ENCODE peak calls at places on chromosomes 3 and 15, in five cellular contexts. Q, W, P, H and T are unnamed samples.

GRCh38 chr3:191385101-191385500 is 54.8 kb upstream of the UTS2B start:
- DNase-seq in Q (no peak), W (no peak), P (no peak), H (no peak), T (no peak)

GRCh38 chr15:92121047-92121446 is 267.5 kb downstream of the SLCO3A1 start:
- DNase-seq in Q (no peak), W (no peak), P (no peak), H (no peak), T (no peak)

GRCh38 chr3:173876476-173876875 is 478.9 kb downstream of the NLGN1 start:
- DNase-seq in Q (no peak), W (peak), P (no peak), H (no peak), T (no peak)

GRCh38 chr3:98513136-98513535 is 9.6 kb downstream of the CLDND1 start:
- DNase-seq in Q (no peak), W (peak), P (no peak), H (no peak), T (no peak)

GRCh38 chr3:147797095-147797494 is 387.9 kb downstream of the ZIC1 start:
- DNase-seq in Q (no peak), W (no peak), P (no peak), H (no peak), T (no peak)

GRCh38 chr15:85004551-85004950 is 22.9 kb downstream of the PDE8A start:
- DNase-seq in Q (no peak), W (no peak), P (no peak), H (no peak), T (no peak)

GRCh38 chr15:91887921-91888373 is 34.4 kb downstream of the SLCO3A1 start:
- DNase-seq in Q (no peak), W (no peak), P (peak), H (no peak), T (no peak)

GRCh38 chr3:59006791-59007517 is 42.9 kb downstream of the CFAP20DC start:
- DNase-seq in Q (no peak), W (no peak), P (no peak), H (no peak), T (no peak)

GRCh38 chr3:20154928-20155327 is 31.1 kb downstream of the SGO1 start:
- DNase-seq in Q (no peak), W (no peak), P (no peak), H (no peak), T (no peak)

GRCh38 chr3:177609613-177610012 is 412.3 kb upstream of the TBL1XR1 start:
- DNase-seq in Q (no peak), W (no peak), P (no peak), H (no peak), T (no peak)

GRCh38 chr15:63186065-63186464 is 3.3 kb upstream of the RAB8B start:
- DNase-seq in Q (peak), W (no peak), P (no peak), H (no peak), T (no peak)

GRCh38 chr3:31358473-31359075 is 174.2 kb upstream of the STT3B start:
- DNase-seq in Q (no peak), W (no peak), P (no peak), H (no peak), T (no peak)

GRCh38 chr15:40234783-40235182 is 4.1 kb upstream of the PAK6 start:
- DNase-seq in Q (no peak), W (no peak), P (no peak), H (no peak), T (peak)

GRCh38 chr15:57746752-57747151 is 40.2 kb downstream of the POLR2M start:
- DNase-seq in Q (no peak), W (no peak), P (no peak), H (no peak), T (no peak)

GRCh38 chr15:57741089-57741488 is 34.6 kb downstream of the POLR2M start:
- DNase-seq in Q (no peak), W (no peak), P (no peak), H (no peak), T (no peak)

GRCh38 chr15:57747206-57747605 is 40.7 kb downstream of the POLR2M start:
- DNase-seq in Q (no peak), W (no peak), P (no peak), H (no peak), T (no peak)

GRCh38 chr15:57740048-57740447 is 33.5 kb downstream of the POLR2M start:
- DNase-seq in Q (no peak), W (no peak), P (no peak), H (no peak), T (no peak)

DNA sequence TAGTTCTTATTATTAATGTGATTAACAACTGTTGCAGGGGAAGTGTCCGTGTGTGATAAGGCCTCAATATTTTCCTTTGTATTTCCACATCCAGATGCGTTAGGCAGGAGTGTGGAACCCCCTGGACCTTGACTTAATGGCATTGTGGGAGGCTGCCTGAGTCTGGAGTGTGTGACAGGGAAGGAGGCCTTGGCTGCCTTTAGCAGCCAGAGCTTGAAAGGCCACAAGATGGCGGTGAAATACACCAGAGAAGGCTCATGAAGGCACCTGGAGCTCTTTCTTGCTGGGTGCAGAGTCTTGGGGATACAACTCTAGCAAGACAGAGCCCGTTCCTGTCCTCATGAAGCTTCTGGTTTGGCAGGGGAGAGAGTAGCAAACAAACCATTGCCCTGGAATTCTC is 36.9 kb downstream of the POLR2M start:
- DNase-seq in Q (peak), W (no peak), P (no peak), H (no peak), T (no peak)
- TF ChIP-seq CTCF in Q (peak), W (peak), P (peak), H (peak), T (peak)

GRCh38 chr3:133928903-133929607 is 33.4 kb upstream of the RAB6B start:
- DNase-seq in Q (no peak), W (no peak), P (peak), H (no peak), T (no peak)

GRCh38 chr3:133932009-133932408 is 36.3 kb upstream of the RAB6B start:
- DNase-seq in Q (no peak), W (no peak), P (no peak), H (no peak), T (no peak)

GRCh38 chr3:133928136-133928893 is 32.6 kb upstream of the RAB6B start:
- DNase-seq in Q (no peak), W (no peak), P (peak), H (no peak), T (no peak)

GRCh38 chr3:133931084-133931483 is 35.4 kb upstream of the RAB6B start:
- DNase-seq in Q (no peak), W (no peak), P (peak), H (no peak), T (no peak)

GRCh38 chr3:133930341-133930933 is 34.8 kb upstream of the RAB6B start:
- DNase-seq in Q (peak), W (peak), P (peak), H (no peak), T (peak)
- TF ChIP-seq ZNF274 in Q (no peak), W (no peak), P (no peak), H (no peak), T (no peak)

GRCh38 chr3:50050361-50050760 is 38.4 kb upstream of the RBM5 start:
- DNase-seq in Q (peak), W (no peak), P (no peak), H (no peak), T (no peak)
- TF ChIP-seq ATF3 in Q (no peak), W (no peak), P (no peak), H (no peak), T (no peak)

DNA sequence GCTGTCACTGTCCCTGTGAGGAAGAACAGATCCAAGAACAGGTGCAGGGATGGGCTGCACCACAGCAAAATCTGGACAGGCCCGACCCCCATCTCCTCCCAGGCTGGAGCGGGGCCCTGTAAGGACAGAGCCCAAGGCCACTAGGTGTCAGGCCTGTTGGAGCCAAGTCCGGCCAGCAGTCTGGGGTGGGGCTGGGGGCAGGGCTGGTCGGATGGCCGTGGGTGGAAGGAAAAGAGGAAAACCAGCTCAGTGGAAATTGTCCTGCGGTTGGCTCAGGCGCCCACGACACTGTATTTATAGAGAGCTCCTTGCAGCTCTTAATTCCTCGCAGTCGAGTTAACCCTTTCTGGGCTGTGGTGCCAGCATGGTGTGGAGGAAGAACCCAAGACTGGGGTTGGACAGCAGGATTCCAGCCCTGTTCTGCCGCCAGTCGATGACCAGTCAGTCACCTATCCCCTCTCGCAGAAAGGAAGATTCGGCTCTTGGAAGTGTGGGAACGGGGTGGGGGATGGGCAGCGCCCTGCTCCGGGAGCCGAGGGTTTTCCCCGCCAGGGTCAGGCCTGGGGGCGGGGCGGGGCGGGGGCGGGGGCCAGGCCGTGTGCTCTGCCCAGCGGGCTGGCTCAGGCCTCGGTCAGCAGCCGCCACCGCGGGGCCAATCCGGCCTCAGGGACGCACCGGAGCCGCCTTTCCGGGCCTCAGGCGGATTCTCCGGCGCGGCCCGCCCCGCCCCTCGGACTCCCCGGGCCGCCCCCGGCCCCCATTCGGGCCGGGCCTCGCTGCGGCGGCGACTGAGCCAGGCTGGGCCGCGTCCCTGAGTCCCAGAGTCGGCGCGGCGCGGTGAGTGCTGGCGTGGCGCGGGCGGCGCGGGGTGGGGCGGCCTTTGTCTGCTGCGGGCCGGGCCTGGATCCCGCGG is at the start of gene CD276:
- DNase-seq in Q (peak), W (peak), P (peak), H (no peak), T (peak)
- TF ChIP-seq CTCF in Q (peak), W (peak), P (peak), H (no peak), T (peak)

GRCh38 chr3:176514297-176514696 is 683.0 kb downstream of the TBL1XR1 start:
- DNase-seq in Q (peak), W (peak), P (peak), H (no peak), T (peak)

GRCh38 chr3:176513604-176514003 is 683.7 kb downstream of the TBL1XR1 start:
- DNase-seq in Q (no peak), W (no peak), P (peak), H (no peak), T (no peak)

GRCh38 chr3:176505878-176506621 is 691.2 kb downstream of the TBL1XR1 start:
- DNase-seq in Q (no peak), W (no peak), P (peak), H (no peak), T (no peak)

GRCh38 chr3:176512037-176512436 is 685.2 kb downstream of the TBL1XR1 start:
- DNase-seq in Q (no peak), W (no peak), P (no peak), H (no peak), T (no peak)

GRCh38 chr3:176510097-176510496 is 687.2 kb downstream of the TBL1XR1 start:
- DNase-seq in Q (no peak), W (no peak), P (no peak), H (no peak), T (no peak)
- TF ChIP-seq ZNF274 in Q (no peak), W (no peak), P (no peak), H (no peak), T (no peak)

GRCh38 chr15:25248583-25249235 is 190.1 kb downstream of the UBE3A start:
- DNase-seq in Q (no peak), W (no peak), P (no peak), H (no peak), T (no peak)

GRCh38 chr15:25247418-25248030 is 191.3 kb downstream of the UBE3A start:
- DNase-seq in Q (no peak), W (no peak), P (peak), H (no peak), T (no peak)

GRCh38 chr15:25245801-25246622 is 192.8 kb downstream of the UBE3A start:
- DNase-seq in Q (no peak), W (no peak), P (peak), H (no peak), T (no peak)

GRCh38 chr15:25244731-25245585 is 193.9 kb downstream of the UBE3A start:
- DNase-seq in Q (no peak), W (no peak), P (peak), H (no peak), T (no peak)

DNA sequence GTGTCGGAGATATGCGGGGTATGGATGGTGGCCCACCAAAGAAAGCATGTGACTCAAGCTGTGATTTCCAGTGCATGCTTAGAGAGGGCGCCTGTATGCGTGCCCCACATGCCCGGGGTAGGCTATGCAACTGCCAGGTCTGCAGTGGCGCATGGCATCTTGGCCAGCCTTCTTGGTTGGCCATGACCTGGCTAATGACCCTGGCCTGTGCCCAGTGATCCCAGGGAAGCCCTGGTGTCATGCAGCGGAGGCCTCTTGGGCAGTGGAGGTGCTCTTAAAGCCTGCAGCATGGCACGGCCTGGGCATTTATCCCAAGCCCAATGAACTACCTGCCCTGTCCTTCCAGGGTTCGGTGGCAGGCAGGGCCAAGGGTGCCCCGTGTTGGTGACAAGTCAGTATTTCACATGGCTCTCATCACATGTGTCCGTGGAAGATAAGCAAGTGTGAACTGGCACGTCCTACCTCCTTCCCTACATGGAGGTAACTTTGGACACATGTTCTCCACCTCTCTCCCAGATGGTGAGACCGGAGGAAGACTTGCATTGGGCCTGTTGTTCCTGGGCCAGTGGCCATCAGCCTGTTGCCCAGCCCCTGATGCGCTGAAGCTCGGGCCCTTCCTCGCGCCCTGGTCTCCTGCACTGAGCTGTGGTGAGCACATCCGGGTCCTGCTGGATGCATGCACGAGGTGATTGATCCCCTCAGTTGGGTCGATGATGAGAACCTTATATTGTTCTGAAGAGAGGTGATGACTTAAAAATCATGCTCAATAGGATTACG is 192.0 kb downstream of the UBE3A start:
- DNase-seq in Q (no peak), W (no peak), P (peak), H (no peak), T (no peak)
- TF ChIP-seq ATF3 in Q (no peak), W (no peak), P (no peak), H (no peak), T (no peak)

GRCh38 chr3:38002940-38003339 is 12.4 kb downstream of the VILL start:
- DNase-seq in Q (no peak), W (no peak), P (no peak), H (no peak), T (no peak)

GRCh38 chr3:38000965-38001455 is 10.4 kb downstream of the VILL start:
- DNase-seq in Q (no peak), W (no peak), P (no peak), H (no peak), T (no peak)

GRCh38 chr3:38000242-38000916 is 9.8 kb downstream of the VILL start:
- DNase-seq in Q (no peak), W (no peak), P (no peak), H (no peak), T (no peak)

GRCh38 chr3:38002291-38002876 is 11.8 kb downstream of the VILL start:
- DNase-seq in Q (no peak), W (no peak), P (no peak), H (no peak), T (no peak)

GRCh38 chr3:38001456-38002081 is 11.0 kb downstream of the VILL start:
- DNase-seq in Q (no peak), W (no peak), P (peak), H (no peak), T (no peak)
- TF ChIP-seq CTCF in Q (peak), W (peak), P (peak), H (no peak), T (peak)

DNA sequence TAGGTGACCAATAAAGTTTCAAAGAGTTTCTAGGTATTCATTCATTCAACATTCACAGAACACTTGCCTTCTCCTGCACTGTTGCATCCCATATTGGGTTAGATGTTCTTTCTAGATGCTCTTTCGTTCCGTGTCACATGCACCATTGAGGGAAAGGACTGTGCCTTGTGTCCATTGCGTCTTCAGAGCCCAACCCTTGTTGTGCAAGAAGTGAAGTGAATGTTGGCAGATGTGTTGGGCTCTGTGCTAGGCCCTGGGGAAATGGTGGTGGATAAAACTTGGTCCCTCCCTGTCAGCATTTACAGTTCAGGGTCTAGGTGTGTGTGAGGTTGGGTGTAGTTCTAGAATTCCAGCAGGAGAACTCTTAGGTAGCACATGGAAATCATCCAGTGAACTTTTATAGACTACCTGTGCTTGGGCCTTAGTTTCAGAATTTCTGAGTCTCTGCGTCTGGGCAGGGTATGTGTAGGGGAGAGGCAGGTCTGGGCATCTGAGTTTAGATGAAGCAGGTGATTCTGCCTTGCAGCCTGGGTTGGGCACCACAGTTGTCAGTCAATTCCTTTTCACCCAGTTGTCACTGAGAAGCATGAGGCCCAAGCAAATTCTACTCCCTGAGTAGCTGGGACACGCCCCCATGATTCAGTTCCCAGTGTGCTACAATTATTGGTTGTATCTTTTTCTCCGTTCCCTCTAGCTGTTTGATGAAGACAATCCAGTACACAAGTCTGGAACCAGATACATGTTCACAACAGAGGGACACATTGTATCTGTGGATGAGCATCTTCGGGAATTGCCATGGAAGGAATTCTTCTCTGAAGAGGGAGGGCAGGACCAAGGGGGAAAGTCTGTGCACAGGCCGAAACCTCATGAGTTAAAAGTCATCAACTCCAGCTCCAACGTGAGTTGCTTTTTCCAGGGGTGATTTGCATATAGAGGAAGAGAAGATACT is 25.4 kb downstream of the EDEM1 start:
- DNase-seq in Q (no peak), W (no peak), P (no peak), H (no peak), T (no peak)
- TF ChIP-seq ZNF274 in Q (no peak), W (no peak), P (no peak), H (no peak), T (no peak)

DNA sequence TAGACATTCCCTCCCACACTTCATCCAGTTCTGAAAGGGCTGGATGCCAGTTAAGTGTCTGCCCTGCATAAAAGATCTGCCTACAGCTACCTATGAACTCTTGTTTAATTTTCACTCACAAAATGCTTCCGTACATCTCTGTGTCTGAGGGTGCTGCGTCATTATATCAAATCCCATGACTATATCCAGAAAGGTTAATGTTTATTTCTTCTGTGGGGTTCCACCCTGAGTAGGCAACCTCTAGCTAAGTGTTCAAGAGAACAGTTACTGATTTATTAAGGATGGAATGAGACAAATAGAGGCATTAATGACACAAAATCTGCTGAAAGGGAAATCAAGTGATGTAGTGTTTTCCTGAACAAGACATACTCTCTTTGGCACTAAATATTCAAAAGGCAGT is 220.2 kb downstream of the MTHFS start:
- DNase-seq in Q (no peak), W (no peak), P (no peak), H (no peak), T (no peak)
- TF ChIP-seq ATF3 in Q (no peak), W (no peak), P (no peak), H (no peak), T (no peak)